ENCODE peak calls at places on chromosomes 4 and X, in seven cellular contexts. B is stromal cell of bone marrow, H is NCI-H2171 treated with DMSO at 0.1 percent for 48 hours, N is iris pigment epithelial cell, U is GM13977, I is HS-5, J is thoracic aorta. K is an unnamed sample.

GRCh38 chr4:94961420-94961819 is 203.7 kb downstream of the BMPR1B start:
- DNase-seq in B (peak; percentile 18), H (no peak), N (peak; percentile 33), U (no peak), I (no peak), J (no peak), K (no peak)

GRCh38 chr4:10554694-10555093 is 97.5 kb upstream of the ZNF518B start:
- DNase-seq in B (peak; percentile 65), H (peak; percentile 58), N (peak; percentile 65), U (peak; percentile 36), I (peak; percentile 10), J (no peak), K (peak; percentile 43)

GRCh38 chrX:24341795-24342194 is 18.6 kb upstream of the SUPT20HL1 start:
- DNase-seq in B (peak; percentile 64), H (no peak), N (peak; percentile 73), U (no peak), I (peak; percentile 62), J (no peak), K (no peak)

GRCh38 chr4:87521757-87522374 is 7.3 kb downstream of the SPARCL1 start:
- DNase-seq in B (peak; percentile 35), H (peak; percentile 89), N (peak; percentile 44), U (peak; percentile 16), I (no peak), J (no peak), K (no peak)

GRCh38 chrX:47690175-47690574 is 31.2 kb upstream of the UXT start:
- DNase-seq in B (no peak), H (no peak), N (no peak), U (no peak), I (no peak), J (no peak), K (no peak)

GRCh38 chrX:77691916-77692315 is 94.1 kb downstream of the ATRX start:
- DNase-seq in B (no peak), H (no peak), N (no peak), U (no peak), I (no peak), J (no peak), K (no peak)

GRCh38 chrX:65634732-65635131 is 32.7 kb upstream of the MSN start:
- DNase-seq in B (no peak), H (no peak), N (no peak), U (no peak), I (no peak), J (no peak), K (no peak)

GRCh38 chrX:16796298-16796697 is 10.0 kb downstream of the TXLNG start:
- DNase-seq in B (no peak), H (no peak), N (no peak), U (no peak), I (no peak), J (no peak), K (no peak)

GRCh38 chr4:155060419-155060818 is 148.0 kb upstream of the NPY2R start:
- DNase-seq in B (no peak), H (no peak), N (no peak), U (no peak), I (no peak), J (no peak), K (no peak)

GRCh38 chr4:20662851-20663250 is 37.4 kb upstream of the PACRGL start:
- DNase-seq in B (peak; percentile 47), H (no peak), N (peak; percentile 47), U (no peak), I (peak; percentile 23), J (no peak), K (no peak)

K was measured in memory B cell.